ENCODE peak calls at places on chromosome 11, in seven cellular contexts. K is psoas muscle, R is GM12864, U is uterus, E is PC-9, S is A549, M is IMR-90. A is an unnamed sample.

GRCh38 chr11:120797133-120797532 is 226.8 kb upstream of the TBCEL start:
- DNase-seq in M (no peak), S (no peak), K (no peak), R (no peak), U (no peak), E (no peak), A (no peak)

GRCh38 chr11:60783911-60784310 is 1.2 kb upstream of the MS4A10 start:
- DNase-seq in E (no peak), R (no peak), U (no peak), K (no peak), S (no peak), M (no peak), A (no peak)

GRCh38 chr11:45774786-45775185 is 30.2 kb upstream of the SLC35C1 start:
- DNase-seq in M (no peak), S (no peak), E (no peak), R (no peak), K (no peak), U (no peak), A (no peak)

GRCh38 chr11:14643697-14644395 is at the start of gene PDE3B:
- DNase-seq in K (peak), E (no peak), U (peak), S (peak), M (peak), R (no peak), A (peak)

GRCh38 chr11:126072141-126072741 is 9.6 kb upstream of the CDON start:
- DNase-seq in S (no peak), E (no peak), M (no peak), U (no peak), K (no peak), R (no peak), A (no peak)

GRCh38 chr11:125348704-125349635 is 147.1 kb downstream of the FEZ1 start:
- DNase-seq in U (peak), S (peak), M (peak), R (no peak), K (peak), E (peak), A (peak)

GRCh38 chr11:105073486-105074200 is 28.5 kb upstream of the CARD16 start:
- DNase-seq in U (no peak), R (no peak), M (peak), E (no peak), K (no peak), S (no peak), A (no peak)

GRCh38 chr11:34234086-34234740 is 123.6 kb downstream of the ABTB2 start:
- DNase-seq in U (no peak), R (peak), K (no peak), E (peak), M (peak), S (peak), A (peak)

GRCh38 chr11:108241370-108242037 is 18.6 kb downstream of the ATM start:
- DNase-seq in K (no peak), R (no peak), E (no peak), U (no peak), M (peak), S (no peak), A (no peak)

GRCh38 chr11:108235633-108236032 is 12.8 kb downstream of the ATM start:
- DNase-seq in S (no peak), E (no peak), U (no peak), K (no peak), M (no peak), R (no peak), A (no peak)

GRCh38 chr11:108242422-108242821 is 19.6 kb downstream of the ATM start:
- DNase-seq in R (no peak), U (no peak), E (no peak), K (no peak), M (no peak), S (no peak), A (no peak)

GRCh38 chr11:108237058-108237481 is 14.2 kb downstream of the ATM start:
- DNase-seq in M (no peak), K (no peak), E (no peak), S (no peak), R (no peak), U (no peak), A (no peak)

DNA sequence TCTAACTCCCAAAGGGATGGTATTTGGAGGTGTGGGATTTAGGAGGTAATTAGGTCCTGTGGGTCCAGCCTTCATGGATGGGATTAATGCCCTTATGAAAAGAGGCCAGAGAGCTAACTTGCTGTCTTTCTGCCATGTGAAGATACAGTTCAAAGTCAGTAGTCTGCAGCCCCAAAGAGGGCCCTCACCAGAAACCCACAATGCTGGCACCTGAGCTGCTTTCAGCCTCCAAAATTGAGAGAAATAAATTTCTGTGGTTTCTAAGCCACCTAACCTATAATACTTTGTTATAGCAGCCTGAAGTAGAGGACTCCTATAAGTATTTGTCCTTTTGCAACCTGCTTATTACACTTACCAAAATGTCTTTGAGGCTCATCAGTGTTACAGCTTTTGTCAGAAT is 16.2 kb downstream of the ATM start:
- DNase-seq in U (no peak), R (no peak), K (no peak), M (no peak), E (no peak), S (no peak), A (no peak)
- H3K4me3 ChIP-seq in U (no peak), R (no peak), K (no peak), M (no peak), E (no peak), S (no peak), A (no peak)

GRCh38 chr11:43924112-43924855 is 18.2 kb upstream of the C11orf96 start:
- DNase-seq in R (no peak), S (no peak), K (no peak), M (no peak), E (no peak), U (no peak), A (no peak)
- TF ChIP-seq CTCF in R (no peak), S (no peak), K (peak), M (no peak), E (no peak), U (no peak), A (no peak)

GRCh38 chr11:122201126-122201525 is 85.1 kb upstream of the BLID start:
- DNase-seq in K (no peak), U (no peak), M (no peak), R (no peak), E (no peak), S (no peak), A (no peak)
- H3K4me3 ChIP-seq in K (peak), U (peak), M (peak), R (no peak), E (no peak), S (no peak), A (peak)

GRCh38 chr11:109641549-109641948 is 219.6 kb downstream of the C11orf87 start:
- DNase-seq in M (peak), U (no peak), K (no peak), S (peak), R (no peak), E (peak), A (peak)
- TF ChIP-seq CTCF in M (peak), U (no peak), K (no peak), S (peak), R (no peak), E (no peak), A (peak)

DNA sequence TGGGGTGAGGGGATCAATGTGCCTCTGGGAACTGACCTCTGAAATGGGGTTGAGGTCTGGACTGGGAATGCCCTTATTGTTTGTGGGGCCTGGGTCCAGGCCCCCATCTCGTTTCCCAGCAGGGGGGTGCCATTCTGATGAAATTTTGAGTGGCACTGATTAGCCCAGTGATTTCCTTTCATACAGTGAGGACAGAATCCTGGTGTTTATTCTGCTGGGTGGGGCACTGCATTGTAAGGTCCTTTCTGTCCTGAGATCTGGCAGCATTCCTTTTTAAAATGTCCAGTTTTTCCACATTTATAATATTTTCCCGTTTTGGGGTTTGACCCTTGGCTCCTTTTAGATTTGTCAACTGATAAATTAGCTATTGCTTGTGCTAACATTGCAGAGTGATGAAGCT is 27.1 kb downstream of the OR10A6 start:
- DNase-seq in K (no peak), R (no peak), S (no peak), U (no peak), M (no peak), E (no peak), A (no peak)
- H3K4me3 ChIP-seq in K (no peak), R (no peak), S (no peak), U (no peak), M (no peak), E (peak), A (no peak)

GRCh38 chr11:11788067-11788710 is 53.6 kb upstream of the USP47 start:
- DNase-seq in R (no peak), E (no peak), M (no peak), K (no peak), S (no peak), U (no peak), A (no peak)
- TF ChIP-seq CTCF in R (no peak), E (no peak), M (no peak), K (no peak), S (no peak), U (no peak), A (no peak)

DNA sequence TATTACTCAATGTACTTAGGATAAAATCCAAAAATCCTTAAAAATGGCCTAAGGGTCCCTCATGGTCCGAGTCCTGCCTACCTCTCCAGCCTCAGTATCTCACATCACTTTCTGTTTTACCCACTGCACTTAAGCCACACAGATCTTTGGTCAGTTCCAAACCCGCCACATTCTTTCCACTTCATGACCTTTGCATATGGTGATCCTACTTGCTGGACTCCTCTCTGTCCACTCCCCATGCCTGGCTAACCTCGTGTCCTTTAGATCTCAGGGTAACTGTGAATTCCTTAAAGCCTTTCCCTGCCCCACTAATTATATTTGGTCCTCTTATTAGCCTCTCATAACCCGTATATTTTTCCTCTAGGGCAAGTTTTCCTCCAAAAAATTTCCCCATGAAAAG is 1.2 kb downstream of the NUP160 start:
- DNase-seq in M (no peak), U (no peak), K (no peak), S (no peak), E (no peak), R (no peak), A (no peak)
- H3K4me3 ChIP-seq in M (no peak), U (no peak), K (peak), S (peak), E (peak), R (peak), A (peak)

GRCh38 chr11:134046681-134047449 is 22.0 kb upstream of the JAM3 start:
- DNase-seq in M (no peak), S (no peak), R (no peak), E (no peak), K (no peak), U (no peak), A (no peak)

GRCh38 chr11:134047586-134047999 is 21.3 kb upstream of the JAM3 start:
- DNase-seq in E (no peak), R (no peak), S (no peak), U (peak), M (peak), K (peak), A (peak)

GRCh38 chr11:134044514-134045284 is 24.2 kb upstream of the JAM3 start:
- DNase-seq in U (no peak), R (no peak), E (no peak), K (no peak), S (no peak), M (no peak), A (no peak)

GRCh38 chr11:134048028-134048427 is 20.8 kb upstream of the JAM3 start:
- DNase-seq in S (no peak), E (no peak), M (no peak), U (no peak), R (no peak), K (no peak), A (no peak)

DNA sequence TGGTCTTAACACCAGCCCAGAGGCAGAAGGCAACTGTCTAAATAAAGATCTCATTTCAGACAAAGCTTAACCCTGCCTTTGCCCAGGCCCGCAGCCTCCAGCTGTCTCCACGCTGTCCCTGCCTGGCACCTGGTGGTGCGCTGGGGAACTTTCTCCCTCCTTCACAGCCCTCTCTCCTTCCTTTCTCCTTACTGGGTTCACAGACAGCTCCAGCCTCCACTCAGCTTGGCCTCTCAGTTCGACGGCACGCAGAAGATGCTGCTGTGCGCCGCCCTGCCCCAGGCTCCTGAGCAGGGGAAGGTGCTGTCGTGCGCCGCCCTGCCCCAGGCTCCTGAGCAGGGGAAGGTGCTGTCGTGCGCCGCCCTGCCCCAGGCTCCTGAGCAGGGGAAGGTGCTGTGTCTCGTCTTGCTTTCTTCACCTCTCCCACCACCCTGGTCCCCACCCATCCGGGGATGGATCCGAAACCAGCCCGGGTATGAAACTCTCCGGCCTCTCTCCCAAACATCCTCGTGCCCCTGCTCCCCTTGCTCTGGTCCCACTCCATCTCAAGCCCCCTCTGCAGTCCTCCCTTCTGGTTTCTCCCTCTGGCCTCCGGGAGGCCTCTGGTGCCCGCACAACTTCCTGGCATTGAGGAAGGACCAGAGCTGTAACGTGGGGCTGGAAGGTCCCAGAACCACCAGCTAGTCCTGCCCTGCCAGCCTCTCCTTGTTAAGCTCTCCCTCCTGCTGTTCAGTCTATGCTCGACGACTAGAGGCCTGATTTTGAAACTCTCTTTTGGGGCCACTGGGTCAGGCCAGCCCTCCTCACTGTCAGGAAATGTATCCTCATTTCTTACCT is 22.9 kb upstream of the JAM3 start:
- DNase-seq in U (no peak), M (no peak), K (no peak), S (no peak), E (no peak), R (no peak), A (no peak)
- TF ChIP-seq CTCF in U (peak), M (peak), K (peak), S (no peak), E (no peak), R (peak), A (peak)

GRCh38 chr11:18321991-18322711 is at the start of the genes GTF2H1 and HPS5:
- DNase-seq in U (peak), M (peak), E (peak), R (peak), K (peak), S (peak), A (peak)

GRCh38 chr11:18319914-18320313 is 2.0 kb downstream of the HPS5 start:
- DNase-seq in U (no peak), R (no peak), K (no peak), E (no peak), S (no peak), M (no peak), A (no peak)

GRCh38 chr11:18322818-18323570 is 627 bp downstream of the GTF2H1 start:
- DNase-seq in E (no peak), K (no peak), M (no peak), S (peak), U (no peak), R (no peak), A (no peak)

GRCh38 chr11:18321622-18321990 is 334 bp downstream of the HPS5 start:
- DNase-seq in U (no peak), S (no peak), K (no peak), E (no peak), R (no peak), M (no peak), A (no peak)

DNA sequence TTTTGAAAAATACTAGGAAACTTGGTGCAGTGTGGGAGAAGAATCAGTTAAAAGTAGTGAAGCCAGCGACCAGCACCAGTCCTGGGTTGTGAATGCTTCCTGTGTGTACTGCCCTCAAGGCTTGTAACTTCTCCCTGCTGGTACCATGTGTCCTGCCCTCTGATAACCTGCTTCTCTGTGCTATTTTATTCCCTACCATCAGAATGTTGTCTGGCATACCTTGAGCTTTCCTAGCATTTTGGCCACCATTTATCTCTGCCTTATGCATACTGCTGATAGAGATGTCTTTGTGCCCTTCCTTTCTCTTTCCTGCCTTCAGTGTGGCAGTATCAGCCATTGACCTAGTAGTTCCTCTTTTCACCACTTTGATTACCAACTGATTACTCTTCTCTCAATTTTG is 2.0 kb downstream of the GTF2H1 start:
- DNase-seq in K (no peak), R (no peak), E (no peak), U (no peak), S (no peak), M (no peak), A (no peak)
- H3K4me3 ChIP-seq in K (peak), R (peak), E (peak), U (no peak), S (no peak), M (no peak), A (peak)

DNA sequence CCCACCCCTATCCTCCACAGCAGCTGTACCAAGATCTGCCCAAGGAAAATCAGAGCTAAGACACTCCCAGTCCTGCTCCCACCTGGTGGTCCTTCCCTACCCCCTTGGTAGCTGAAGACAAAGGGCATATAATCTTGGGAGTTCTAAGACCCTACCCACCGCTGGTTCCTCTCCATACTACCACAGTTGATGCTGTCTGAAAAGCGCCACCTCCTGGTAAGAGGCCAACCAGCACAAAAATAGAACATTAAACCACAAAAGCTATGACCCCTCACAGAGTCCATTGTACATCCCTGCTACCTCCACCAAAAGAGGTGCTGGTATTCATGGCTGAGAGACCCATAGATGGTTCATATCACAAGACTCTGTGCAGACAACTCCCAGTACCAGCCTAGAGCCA is 161.5 kb upstream of the ARHGAP42 start:
- DNase-seq in U (no peak), K (no peak), R (no peak), S (peak), M (no peak), E (no peak), A (no peak)
- TF ChIP-seq CTCF in U (no peak), K (no peak), R (peak), S (no peak), M (peak), E (peak), A (no peak)

A was measured in fibroblast of mammary gland.